ENCODE peak calls at places on chromosomes 4 and X, in seven cellular contexts. B, T, K, J, M, L and E are unnamed samples.

GRCh38 chr4:12881945-12882589 is 602.1 kb downstream of the RAB28 start:
- DNase-seq in B (no peak), T (no peak), K (no peak), J (no peak), M (no peak), L (no peak), E (no peak)

GRCh38 chrX:71450433-71451106 is 82.3 kb upstream of the OGT start:
- DNase-seq in B (no peak), T (no peak), K (no peak), J (no peak), M (no peak), L (no peak), E (no peak)

GRCh38 chr4:60657802-60658201 is 542.3 kb upstream of the ADGRL3 start:
- DNase-seq in B (no peak), T (peak; percentile 41), K (no peak), J (no peak), M (no peak), L (no peak), E (no peak)

GRCh38 chrX:86014421-86014820 is 32.9 kb downstream of the CHM start:
- DNase-seq in B (no peak), T (no peak), K (no peak), J (no peak), M (no peak), L (no peak), E (no peak)

GRCh38 chrX:109345866-109346265 is 136.0 kb downstream of the GUCY2F start:
- DNase-seq in B (no peak), T (peak; percentile 25), K (peak; percentile 7), J (no peak), M (no peak), L (no peak), E (peak; percentile 84)

GRCh38 chr4:90545380-90545779 is 418.2 kb downstream of the CCSER1 start:
- DNase-seq in B (no peak), T (no peak), K (no peak), J (no peak), M (no peak), L (no peak), E (no peak)

GRCh38 chr4:14149469-14150030 is 522.0 kb upstream of the BOD1L1 start:
- DNase-seq in B (no peak), T (peak; percentile 13), K (no peak), J (no peak), M (no peak), L (no peak), E (no peak)

GRCh38 chrX:134148293-134148692 is 88.7 kb upstream of the CCDC160 start:
- DNase-seq in B (no peak), T (peak; percentile 2), K (no peak), J (no peak), M (no peak), L (no peak), E (no peak)

GRCh38 chrX:133698298-133698697 is 283.0 kb upstream of the GPC4 start:
- DNase-seq in B (peak; percentile 11), T (peak; percentile 69), K (no peak), J (no peak), M (no peak), L (no peak), E (no peak)

GRCh38 chrX:39331062-39331704 is 529.9 kb downstream of the MID1IP1 start:
- DNase-seq in B (no peak), T (no peak), K (no peak), J (no peak), M (no peak), L (no peak), E (no peak)

GRCh38 chr4:36227913-36228312 is 16.4 kb downstream of the ARAP2 start:
- DNase-seq in B (no peak), T (no peak), K (no peak), J (no peak), M (no peak), L (no peak), E (no peak)

GRCh38 chr4:5976921-5977320 is 41.3 kb downstream of the C4orf50 start:
- DNase-seq in B (no peak), T (no peak), K (no peak), J (no peak), M (no peak), L (no peak), E (no peak)

GRCh38 chr4:47686294-47686872 is 151.5 kb downstream of the CORIN start:
- DNase-seq in B (peak; percentile 57), T (peak; percentile 68), K (peak; percentile 58), J (peak; percentile 50), M (peak; percentile 27), L (peak; percentile 56), E (peak; percentile 62)

GRCh38 chr4:145301386-145302080 is 121.1 kb upstream of the OTUD4 start:
- DNase-seq in B (no peak), T (peak; percentile 4), K (no peak), J (no peak), M (no peak), L (no peak), E (no peak)

GRCh38 chr4:52780206-52780605 is 29.0 kb upstream of the ERVMER34-1 start:
- DNase-seq in B (peak; percentile 87), T (peak; percentile 23), K (no peak), J (no peak), M (no peak), L (no peak), E (no peak)

GRCh38 chr4:55092504-55092903 is 32.9 kb downstream of the KDR start:
- DNase-seq in B (no peak), T (no peak), K (no peak), J (no peak), M (no peak), L (no peak), E (no peak)

GRCh38 chrX:55007633-55008032 is 7.5 kb downstream of the APEX2 start:
- DNase-seq in B (peak; percentile 63), T (peak; percentile 52), K (peak; percentile 40), J (no peak), M (no peak), L (no peak), E (peak; percentile 46)

GRCh38 chr4:40720931-40721330 is 28.8 kb upstream of the NSUN7 start:
- DNase-seq in B (no peak), T (no peak), K (no peak), J (no peak), M (no peak), L (no peak), E (no peak)

GRCh38 chrX:24479924-24480722 is 15.0 kb downstream of the PDK3 start:
- DNase-seq in B (no peak), T (no peak), K (peak; percentile 51), J (peak; percentile 6), M (peak; percentile 56), L (peak; percentile 56), E (peak; percentile 4)

GRCh38 chr4:41949531-41949930 is 14.3 kb downstream of the TMEM33 start:
- DNase-seq in B (no peak), T (no peak), K (no peak), J (no peak), M (no peak), L (no peak), E (no peak)

GRCh38 chrX:19682712-19683331 is 167.5 kb upstream of the MAP3K15 start:
- DNase-seq in B (peak; percentile 84), T (peak; percentile 96), K (peak; percentile 60), J (peak; percentile 37), M (peak; percentile 57), L (peak; percentile 69), E (no peak)

GRCh38 chr4:3852751-3853150 is 86.6 kb downstream of the ADRA2C start:
- DNase-seq in B (no peak), T (no peak), K (no peak), J (no peak), M (no peak), L (no peak), E (no peak)

GRCh38 chrX:38803609-38804480 is 2.6 kb downstream of the MID1IP1 start:
- DNase-seq in B (peak; percentile 75), T (peak; percentile 51), K (peak; percentile 64), J (peak; percentile 29), M (no peak), L (peak; percentile 54), E (peak; percentile 67)

GRCh38 chr4:96347582-96347981 is 507.7 kb downstream of the PDHA2 start:
- DNase-seq in B (no peak), T (peak; percentile 10), K (peak; percentile 13), J (no peak), M (no peak), L (no peak), E (peak; percentile 91)

GRCh38 chrX:153612413-153612812 is 13.5 kb upstream of the CCNQ start:
- DNase-seq in B (no peak), T (no peak), K (no peak), J (no peak), M (no peak), L (no peak), E (no peak)